ENCODE peak calls at places on chromosomes 7 and 10, in four cellular contexts. R is H1, Z is mesendoderm, F is IMR-90. G is an unnamed sample.

GRCh38 chr7:151990567-151990966 is 34.3 kb downstream of the GALNTL5 start:
- DNase-seq in R (no peak), Z (peak; percentile 67), F (peak; percentile 17), G (peak; percentile 18)

GRCh38 chr10:70593513-70593890 is 9.0 kb downstream of the PRF1 start:
- DNase-seq in R (no peak), F (no peak), Z (no peak), G (no peak)

GRCh38 chr10:8305871-8306652 is 251.6 kb downstream of the GATA3 start:
- DNase-seq in F (no peak), R (no peak), Z (no peak), G (peak; percentile 12)

GRCh38 chr10:74787457-74787856 is 38.9 kb upstream of the KAT6B start:
- DNase-seq in F (no peak), R (no peak), Z (no peak), G (no peak)

GRCh38 chr10:74051729-74052342 is 53.9 kb downstream of the VCL start:
- DNase-seq in R (no peak), F (no peak), Z (peak; percentile 81), G (peak; percentile 65)

GRCh38 chr10:114012650-114013049 is 31.0 kb upstream of the ADRB1 start:
- DNase-seq in Z (no peak), F (no peak), R (no peak), G (no peak)

GRCh38 chr10:25261571-25261970 is 86.8 kb downstream of the GPR158 start:
- DNase-seq in F (no peak), Z (no peak), R (no peak), G (no peak)

GRCh38 chr7:150994141-150994837 is 3.5 kb downstream of the NOS3 start:
- DNase-seq in R (no peak), F (no peak), Z (peak; percentile 61), G (no peak)

GRCh38 chr7:8113184-8113583 is 144.6 kb downstream of the GLCCI1 start:
- DNase-seq in R (no peak), F (no peak), Z (no peak), G (no peak)

GRCh38 chr7:46291064-46291463 is 370.0 kb upstream of the IGFBP3 start:
- DNase-seq in F (peak; percentile 54), R (no peak), Z (no peak), G (peak; percentile 39)

GRCh38 chr7:79240413-79240812 is 213.1 kb downstream of the MAGI2 start:
- DNase-seq in R (no peak), Z (no peak), F (no peak), G (no peak)

GRCh38 chr7:36181668-36182067 is 28.6 kb downstream of the EEPD1 start:
- DNase-seq in R (no peak), Z (no peak), F (no peak), G (no peak)

GRCh38 chr10:13053794-13054462 is 46.0 kb upstream of the OPTN start:
- DNase-seq in F (no peak), R (no peak), Z (peak; percentile 40), G (no peak)

GRCh38 chr7:100886142-100886935 is 3.2 kb downstream of the UFSP1 start:
- DNase-seq in Z (no peak), R (no peak), F (no peak), G (no peak)

GRCh38 chr7:143238289-143238995 is 16.6 kb downstream of the TAS2R40 start:
- DNase-seq in Z (no peak), R (no peak), F (peak; percentile 20), G (no peak)

GRCh38 chr10:30422981-30423654 is 10.9 kb upstream of the MAP3K8 start:
- DNase-seq in Z (peak; percentile 98), R (peak; percentile 25), F (peak; percentile 86), G (peak; percentile 33)

GRCh38 chr7:44881066-44881600 is 4.2 kb downstream of the PURB start:
- DNase-seq in Z (no peak), R (no peak), F (no peak), G (no peak)

GRCh38 chr7:130791746-130792145 is 57.7 kb upstream of the KLF14 start:
- DNase-seq in F (no peak), R (no peak), Z (no peak), G (no peak)

GRCh38 chr7:5421626-5422323 is 1.9 kb downstream of the TNRC18 start:
- DNase-seq in R (no peak), Z (peak; percentile 68), F (peak; percentile 82), G (peak; percentile 87)

GRCh38 chr7:159025161-159025779 is 119.4 kb downstream of the VIPR2 start:
- DNase-seq in R (no peak), F (no peak), Z (no peak), G (no peak)

GRCh38 chr7:159022238-159022993 is 122.3 kb downstream of the VIPR2 start:
- DNase-seq in Z (no peak), R (no peak), F (no peak), G (peak; percentile 13)

GRCh38 chr7:159024280-159024951 is 120.3 kb downstream of the VIPR2 start:
- DNase-seq in Z (no peak), R (no peak), F (no peak), G (no peak)

GRCh38 chr7:159023216-159023615 is 121.5 kb downstream of the VIPR2 start:
- DNase-seq in Z (no peak), R (no peak), F (no peak), G (no peak)

GRCh38 chr7:159023746-159024145 is 120.9 kb downstream of the VIPR2 start:
- DNase-seq in F (no peak), Z (no peak), R (no peak), G (no peak)
- H2BK5ac ChIP-seq in F (no peak overlapping the region), Z (no peak overlapping the region), R (no peak overlapping the region), G (no peak overlapping the region)

GRCh38 chr7:50657912-50658311 is 92.7 kb upstream of the DDC start:
- DNase-seq in Z (no peak), R (no peak), F (no peak), G (no peak)

GRCh38 chr7:50660040-50660829 is 95.0 kb upstream of the DDC start:
- DNase-seq in F (no peak), Z (no peak), R (no peak), G (no peak)

GRCh38 chr7:50657341-50657873 is 92.2 kb upstream of the DDC start:
- DNase-seq in Z (no peak), F (peak; percentile 12), R (no peak), G (peak; percentile 34)

GRCh38 chr7:50659329-50659965 is 94.2 kb upstream of the DDC start:
- DNase-seq in R (no peak), F (no peak), Z (no peak), G (no peak)

DNA sequence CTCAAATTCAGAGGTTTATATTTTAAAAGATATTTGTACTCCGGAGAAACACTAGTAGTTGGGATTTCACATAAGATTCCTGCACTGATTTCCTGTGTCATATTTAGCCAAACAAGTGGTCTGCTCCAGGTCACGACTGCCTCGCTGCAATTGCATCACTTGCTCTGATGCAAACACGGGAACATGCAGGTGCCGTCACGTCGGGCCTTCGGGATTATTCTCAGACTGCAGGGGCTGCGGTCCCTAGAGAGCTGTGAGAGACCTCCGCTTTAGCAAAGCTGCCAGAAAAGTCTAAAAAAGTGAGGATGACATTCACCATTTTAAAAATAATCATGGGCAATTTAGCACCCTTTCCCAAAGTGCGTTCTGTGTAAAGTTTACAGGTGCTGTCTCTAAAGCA is 93.5 kb upstream of the DDC start:
- DNase-seq in Z (no peak), R (no peak), F (no peak), G (no peak)
- H3K4me1 ChIP-seq in Z (no peaks in the 10 kb centered on the region), R (no peaks in the 10 kb centered on the region), F (peaks cover 1% of the 10 kb centered on the region), G (peaks cover 28% of the 10 kb centered on the region)

DNA sequence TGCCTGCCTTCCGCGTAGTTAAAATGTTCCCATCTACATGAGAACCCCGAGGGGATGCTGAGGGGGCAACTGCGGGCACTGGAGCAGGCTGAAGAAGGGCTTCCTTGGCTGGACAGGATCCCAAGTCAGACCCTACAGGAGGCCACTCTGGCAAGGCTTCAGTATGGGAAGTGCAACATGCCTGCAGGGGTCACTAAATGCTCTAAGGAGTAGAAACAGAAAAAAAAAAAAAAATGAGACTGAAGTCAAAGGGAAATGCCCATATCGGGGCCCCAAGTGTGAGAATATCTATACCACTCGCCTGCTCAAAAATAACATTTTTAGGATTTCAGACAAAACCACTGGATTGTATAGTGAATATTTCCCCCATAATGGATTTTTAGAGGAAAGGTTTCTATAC is 33.5 kb downstream of the FAM204A start:
- DNase-seq in F (no peak), Z (peak; percentile 51), R (no peak), G (no peak)
- H3K4me3 ChIP-seq in F (no peak overlapping the region), Z (no peak overlapping the region), R (no peak overlapping the region), G (no peak overlapping the region)

DNA sequence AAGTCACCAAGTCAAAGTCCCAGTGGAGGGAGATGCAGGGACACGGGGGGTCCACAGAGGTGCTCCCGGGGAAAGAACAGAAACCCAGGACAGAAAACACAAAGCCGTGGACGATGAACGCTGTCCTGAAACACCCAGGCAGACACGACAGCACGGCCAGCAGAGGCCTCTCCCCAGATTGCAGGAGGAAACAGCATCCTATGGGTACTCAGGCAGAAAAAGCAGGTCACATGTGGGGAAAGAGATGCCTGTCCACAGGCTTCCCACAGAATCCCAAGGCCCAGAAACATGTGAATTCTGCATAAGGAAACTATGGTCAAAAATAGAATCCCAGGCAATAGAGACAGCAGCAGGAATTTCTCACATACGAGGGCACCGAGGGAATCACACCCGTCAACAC is 53.6 kb upstream of the ADGRA1 start:
- DNase-seq in Z (no peak), R (no peak), F (no peak), G (no peak)
- H2BK5ac ChIP-seq in Z (no peak overlapping the region), R (no peak overlapping the region), F (no peak overlapping the region), G (no peak overlapping the region)

G was measured in mesenchymal stem cell.